ENCODE peak calls at places on chromosomes 13 and 19, in nine cellular contexts. V, H, D, Z, J, T, U, Y and P are unnamed samples.

GRCh38 chr13:113552786-113553540 is 31.6 kb upstream of the TFDP1 start:
- DNase-seq in J (peak), T (no peak), U (no peak), D (no peak), Y (no peak), Z (no peak), V (no peak), H (no peak), P (no peak)

GRCh38 chr13:110340812-110341444 is 33.8 kb downstream of the COL4A2 start:
- DNase-seq in U (peak), J (peak), Y (no peak), V (no peak), T (peak), H (no peak), D (peak), Z (peak), P (peak)

GRCh38 chr19:14475251-14476073 is at the start of gene PTGER1:
- DNase-seq in D (no peak), T (no peak), J (no peak), H (peak), V (no peak), Z (peak), U (peak), Y (no peak), P (peak)

GRCh38 chr13:55999709-56000108 is 1141.0 kb upstream of the PRR20A start:
- DNase-seq in Z (no peak), T (no peak), J (no peak), D (no peak), H (no peak), Y (no peak), U (no peak), V (no peak), P (no peak)

GRCh38 chr19:39819786-39820185 is 14.2 kb downstream of the DYRK1B start:
- DNase-seq in U (no peak), Y (no peak), H (no peak), J (no peak), T (no peak), Z (no peak), D (no peak), V (no peak), P (no peak)

GRCh38 chr13:97175041-97175440 is 47.1 kb upstream of the MBNL2 start:
- DNase-seq in U (no peak), Z (no peak), T (no peak), H (no peak), J (no peak), V (no peak), D (no peak), Y (no peak), P (no peak)

GRCh38 chr13:114064516-114065140 is 67.8 kb downstream of the RASA3 start:
- DNase-seq in D (no peak), T (peak), J (no peak), V (no peak), H (no peak), U (peak), Z (peak), Y (no peak), P (peak)

GRCh38 chr13:65508338-65508737 is 1721.8 kb downstream of the PCDH9 start:
- DNase-seq in J (no peak), H (no peak), D (no peak), Y (no peak), T (no peak), V (no peak), Z (no peak), U (no peak), P (no peak)

GRCh38 chr13:77876176-77876575 is 42.5 kb downstream of the EDNRB start:
- DNase-seq in U (no peak), Y (no peak), H (no peak), T (no peak), V (no peak), Z (peak), D (no peak), J (no peak), P (no peak)

GRCh38 chr13:67075239-67075638 is 154.9 kb downstream of the PCDH9 start:
- DNase-seq in Z (peak), D (no peak), Y (no peak), V (no peak), U (peak), T (no peak), J (no peak), H (no peak), P (no peak)

GRCh38 chr13:113763961-113764792 is 5.2 kb downstream of the TMEM255B start:
- DNase-seq in T (no peak), Z (no peak), U (no peak), D (no peak), V (no peak), H (no peak), J (peak), Y (no peak), P (no peak)

GRCh38 chr19:2192862-2193261 is 29.1 kb downstream of the DOT1L start:
- DNase-seq in D (no peak), V (no peak), Z (no peak), H (no peak), Y (no peak), J (no peak), U (no peak), T (no peak), P (no peak)

GRCh38 chr19:5186293-5187050 is 154.1 kb downstream of the PTPRS start:
- DNase-seq in D (no peak), H (no peak), Z (peak), T (no peak), Y (peak), U (peak), V (peak), J (no peak), P (no peak)

GRCh38 chr19:42313840-42314755 is 989 bp downstream of the TMEM145 start:
- DNase-seq in J (no peak), Z (no peak), U (no peak), D (no peak), T (no peak), Y (no peak), V (no peak), H (no peak), P (no peak)

GRCh38 chr19:2333807-2334211 is 5.3 kb downstream of the SPPL2B start:
- DNase-seq in V (no peak), H (no peak), U (no peak), J (no peak), D (no peak), Y (no peak), T (no peak), Z (no peak), P (no peak)

GRCh38 chr19:32750441-32751055 is 31.0 kb downstream of the TDRD12 start:
- DNase-seq in V (no peak), D (no peak), H (no peak), Z (no peak), J (no peak), T (no peak), U (peak), Y (no peak), P (no peak)

GRCh38 chr13:99385161-99385560 is 78.0 kb upstream of the GPR183 start:
- DNase-seq in H (no peak), J (no peak), V (no peak), Y (no peak), U (no peak), Z (no peak), D (no peak), T (no peak), P (no peak)

GRCh38 chr19:39251081-39251480 is 2.4 kb upstream of the IFNL4 start:
- DNase-seq in Y (no peak), T (no peak), U (no peak), Z (no peak), D (no peak), H (no peak), V (no peak), J (no peak), P (no peak)